ENCODE peak calls at places on chromosome X, in five cellular contexts. W is H9, R is neuronal stem cell, D is trophoblast cell, K is H1. N is an unnamed sample.

GRCh38 chrX:55867254-55867653 is 149.7 kb downstream of the RRAGB start:
- DNase-seq in W (no peak), R (no peak), D (no peak), K (no peak), N (peak)

GRCh38 chrX:13168276-13168675 is 123.9 kb upstream of the FAM9C start:
- DNase-seq in W (no peak), R (no peak), D (no peak), K (no peak), N (no peak)

GRCh38 chrX:72169008-72169728 is 12.4 kb upstream of the PIN4 start:
- DNase-seq in W (no peak), R (no peak), D (no peak), K (no peak), N (no peak)

GRCh38 chrX:18173494-18174180 is 47.0 kb downstream of the BEND2 start:
- DNase-seq in W (no peak), R (no peak), D (no peak), K (no peak), N (no peak)

GRCh38 chrX:114165537-114165936 is 418.3 kb upstream of the HTR2C start:
- DNase-seq in W (no peak), R (no peak), D (no peak), K (no peak), N (no peak)

GRCh38 chrX:41922125-41922521 is 1.2 kb downstream of the CASK start:
- DNase-seq in W (no peak), R (no peak), D (peak), K (no peak), N (peak)

GRCh38 chrX:70592091-70592490 is 147.5 kb downstream of the DLG3 start:
- DNase-seq in W (no peak), R (no peak), D (peak), K (no peak), N (peak)

GRCh38 chrX:68114573-68115199 is 318.6 kb downstream of the OPHN1 start:
- DNase-seq in W (no peak), R (no peak), D (no peak), K (no peak), N (peak)

GRCh38 chrX:30150196-30150895 is 65.0 kb upstream of the MAGEB2 start:
- DNase-seq in W (no peak), R (no peak), D (no peak), K (no peak), N (peak)

GRCh38 chrX:48472225-48472624 is 2.2 kb upstream of the SLC38A5 start:
- DNase-seq in W (no peak), R (no peak), D (no peak), K (no peak), N (no peak)

GRCh38 chrX:19552793-19553192 is 37.5 kb upstream of the MAP3K15 start:
- DNase-seq in W (no peak), R (no peak), D (no peak), K (no peak), N (no peak)

GRCh38 chrX:110003167-110004156 is 548 bp downstream of the TMEM164 start:
- DNase-seq in W (peak), R (no peak), D (no peak), K (no peak), N (peak)

GRCh38 chrX:16665089-16665488 is 15.1 kb downstream of the S100G start:
- DNase-seq in W (no peak), R (no peak), D (no peak), K (no peak), N (peak)

GRCh38 chrX:2497961-2498780 is 2.6 kb downstream of the DHRSX start:
- DNase-seq in W (no peak), R (no peak), D (peak), K (no peak), N (peak)
- H2BK12ac ChIP-seq in W (peak), R (no peak), D (no peak), K (no peak), N (no peak)

GRCh38 chrX:154371771-154372300 is 2.6 kb downstream of the FLNA start:
- DNase-seq in W (no peak), R (no peak), D (no peak), K (no peak), N (no peak)
- H2AK5ac ChIP-seq in W (no peak), R (peak), D (no peak), K (no peak), N (no peak)

DNA sequence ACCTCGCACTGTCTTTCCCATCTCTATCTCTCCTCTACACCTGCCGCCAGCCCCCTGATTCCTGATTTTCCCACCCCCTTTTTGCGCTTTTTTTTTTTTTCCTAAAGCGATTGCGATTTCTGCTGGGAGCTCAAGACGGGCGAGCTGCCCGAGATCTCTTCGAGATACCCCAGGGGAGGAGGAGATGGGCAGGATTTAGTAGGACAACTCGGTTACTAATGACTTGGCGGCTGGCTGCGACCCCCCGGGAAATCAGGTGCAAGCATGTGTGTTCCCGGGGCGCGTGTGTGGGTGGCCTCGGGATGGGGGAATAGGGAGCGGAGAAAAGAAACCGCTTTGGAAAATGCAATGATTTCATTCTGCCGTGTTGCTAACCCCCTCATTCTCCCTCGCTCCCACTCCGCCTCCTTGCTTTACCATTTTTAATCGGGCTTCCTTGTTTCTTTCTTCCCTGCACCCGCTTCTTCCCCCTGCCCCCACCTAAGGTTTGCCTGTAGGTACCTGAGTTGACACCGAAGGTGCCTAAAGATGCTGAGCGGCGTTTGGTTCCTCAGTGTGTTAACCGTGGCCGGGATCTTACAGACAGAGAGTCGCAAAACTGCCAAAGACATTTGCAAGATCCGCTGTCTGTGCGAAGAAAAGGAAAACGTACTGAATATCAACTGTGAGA is 4.4 kb downstream of the SLITRK2 start:
- DNase-seq in W (no peak), R (no peak), D (no peak), K (no peak), N (no peak)
- H3K18ac ChIP-seq in W (no peak), R (no peak), D (no peak), K (no peak), N (no peak)

GRCh38 chrX:1027133-1027532 is 185.3 kb downstream of the CRLF2 start:
- DNase-seq in W (no peak), R (no peak), D (no peak), K (no peak), N (no peak)
- H2BK12ac ChIP-seq in W (no peak), R (no peak), D (no peak), K (no peak), N (no peak)

GRCh38 chrX:131399692-131400428 is 110.8 kb upstream of the IGSF1 start:
- DNase-seq in W (no peak), R (no peak), D (no peak), K (no peak), N (no peak)

GRCh38 chrX:131393426-131393825 is 104.3 kb upstream of the IGSF1 start:
- DNase-seq in W (no peak), R (no peak), D (no peak), K (no peak), N (no peak)

GRCh38 chrX:131394384-131394783 is 105.3 kb upstream of the IGSF1 start:
- DNase-seq in W (no peak), R (no peak), D (no peak), K (no peak), N (no peak)

GRCh38 chrX:131402124-131402811 is 113.2 kb upstream of the IGSF1 start:
- DNase-seq in W (no peak), R (no peak), D (no peak), K (no peak), N (no peak)

DNA sequence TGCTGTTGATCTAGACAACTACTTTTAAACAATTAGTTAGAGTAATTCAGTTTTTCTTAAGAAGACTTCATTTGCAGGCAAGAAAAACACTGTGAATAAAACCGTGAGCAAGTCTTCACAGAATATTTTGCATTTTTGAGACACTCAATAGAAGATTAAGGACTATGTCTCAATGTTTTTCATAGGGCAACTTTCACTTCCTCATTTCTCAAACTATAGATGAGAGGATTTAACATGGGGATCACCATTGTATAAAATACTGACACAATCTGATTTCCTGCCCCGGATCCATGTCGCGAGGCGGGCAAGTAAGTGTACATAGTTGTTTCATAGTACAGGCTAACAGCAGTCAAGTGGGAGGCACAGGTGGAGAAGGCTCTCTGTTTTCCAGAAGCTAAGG is 108.8 kb upstream of the IGSF1 start:
- DNase-seq in W (no peak), R (no peak), D (no peak), K (no peak), N (no peak)
- H2AK5ac ChIP-seq in W (no peak), R (no peak), D (no peak), K (no peak), N (no peak)

GRCh38 chrX:115988825-115989224 is 181.7 kb upstream of the AGTR2 start:
- DNase-seq in W (no peak), R (no peak), D (peak), K (no peak), N (no peak)
- H3K18ac ChIP-seq in W (no peak), R (no peak), D (no peak), K (no peak), N (no peak)

N was measured in mesenchymal stem cell.